ENCODE peak calls at places on chromosomes 1 and 21, in six cellular contexts. C is sigmoid colon, I is ascending aorta, E is GM23248, Y is endodermal cell, W is Karpas-422. G is an unnamed sample. For H3K9me3 and H3K36me3, the result is how much of the 10 kb centered on the place peaks cover.

GRCh38 chr1:212286437-212287131 is 1.4 kb downstream of the PPP2R5A start:
- DNase-seq in C (no peak), I (no peak), E (peak), Y (no peak), W (peak), G (peak)

GRCh38 chr1:229888561-229889001 is 178.5 kb upstream of the GALNT2 start:
- DNase-seq in C (no peak), I (peak), E (no peak), Y (no peak), W (no peak), G (peak)

GRCh38 chr21:31945576-31945975 is 72.8 kb downstream of the HUNK start:
- DNase-seq in C (no peak), I (no peak), E (peak), Y (no peak), W (no peak), G (peak)

GRCh38 chr1:1540015-1540816 is at the start of gene TMEM240:
- DNase-seq in C (peak), I (peak), E (peak), Y (peak), W (no peak), G (no peak)

GRCh38 chr1:67831850-67832513 is 1.3 kb downstream of the GNG12 start:
- DNase-seq in C (peak), I (peak), E (peak), Y (peak), W (no peak), G (peak)

GRCh38 chr1:151289991-151290708 is 8.1 kb downstream of the ZNF687 start:
- DNase-seq in C (no peak), I (no peak), E (no peak), Y (no peak), W (no peak), G (no peak)

GRCh38 chr1:77394166-77394565 is 112.3 kb downstream of the AK5 start:
- DNase-seq in C (no peak), I (no peak), E (peak), Y (no peak), W (no peak), G (no peak)

GRCh38 chr1:150791587-150791986 is 16.5 kb downstream of the CTSK start:
- DNase-seq in C (no peak), I (no peak), E (no peak), Y (no peak), W (peak), G (no peak)

GRCh38 chr1:208134491-208134890 is 109.7 kb downstream of the PLXNA2 start:
- DNase-seq in C (no peak), I (no peak), E (no peak), Y (no peak), W (no peak), G (no peak)

GRCh38 chr1:37360011-37360410 is 114.4 kb upstream of the ZC3H12A start:
- DNase-seq in C (no peak), I (no peak), E (no peak), Y (no peak), W (no peak), G (no peak)

GRCh38 chr1:4175566-4176405 is 275.7 kb upstream of the C1orf174 start:
- DNase-seq in C (peak), I (no peak), E (no peak), Y (no peak), W (peak), G (no peak)

GRCh38 chr1:4173731-4174130 is 273.7 kb upstream of the C1orf174 start:
- DNase-seq in C (peak), I (no peak), E (no peak), Y (no peak), W (no peak), G (no peak)

GRCh38 chr1:4176841-4177240 is 276.8 kb upstream of the C1orf174 start:
- DNase-seq in C (no peak), I (peak), E (no peak), Y (no peak), W (no peak), G (no peak)

GRCh38 chr1:4172659-4173599 is 272.9 kb upstream of the C1orf174 start:
- DNase-seq in C (peak), I (no peak), E (no peak), Y (peak), W (peak), G (peak)

DNA sequence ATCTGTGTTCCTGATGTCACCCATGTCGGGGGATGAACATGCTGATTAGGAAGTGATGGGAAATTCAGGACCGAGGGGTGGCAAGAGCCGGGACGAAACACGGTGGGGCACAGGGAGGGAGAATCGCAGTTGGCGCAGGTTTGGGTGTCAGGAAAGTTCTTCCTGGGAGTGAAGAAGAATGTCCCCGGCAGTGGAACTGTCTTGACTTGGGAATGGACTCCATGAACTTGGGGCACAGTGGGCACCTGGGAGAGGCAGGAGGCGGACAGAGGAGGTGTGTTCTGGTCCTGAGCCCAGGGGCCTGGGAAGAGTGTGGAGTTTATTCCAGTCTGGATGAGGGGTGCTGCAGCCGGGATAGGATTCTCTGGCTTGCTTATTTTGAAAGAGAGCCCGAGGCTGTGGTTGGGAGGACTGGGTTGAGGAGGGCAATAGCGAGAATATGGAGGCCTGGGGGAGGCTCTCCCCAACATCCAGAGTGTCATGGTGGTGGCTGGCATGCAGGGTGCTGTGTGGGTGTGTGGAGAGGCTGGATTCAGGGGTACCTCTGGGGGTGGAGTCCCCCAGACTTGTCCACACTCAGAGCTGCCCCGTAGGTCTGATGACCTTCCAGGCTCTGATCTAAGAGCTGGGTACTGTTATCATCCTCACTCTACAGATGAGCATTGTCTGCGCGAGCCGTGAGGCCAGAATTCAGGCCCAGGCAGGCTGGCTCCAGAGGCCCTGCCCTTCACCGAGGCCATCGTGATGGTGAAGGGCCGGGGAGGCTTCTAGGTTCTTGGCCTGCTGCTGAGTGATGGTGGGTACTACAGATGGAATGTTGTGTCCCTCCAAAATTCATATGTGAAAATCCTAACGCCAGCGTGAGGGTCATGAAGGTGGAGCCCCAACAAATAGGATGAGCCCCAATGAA is 274.5 kb upstream of the C1orf174 start:
- DNase-seq in C (peak), I (no peak), E (no peak), Y (no peak), W (no peak), G (no peak)
- H3K9me3 ChIP-seq in C (under half), I (under half), E (under half), Y (under half), W (under half), G (under half)

GRCh38 chr1:160220301-160220700 is 15.1 kb downstream of the PEA15 start:
- DNase-seq in C (no peak), I (no peak), E (no peak), Y (no peak), W (no peak), G (no peak)

GRCh38 chr1:160225345-160225744 is 20.2 kb downstream of the PEA15 start:
- DNase-seq in C (no peak), I (no peak), E (no peak), Y (no peak), W (no peak), G (no peak)

GRCh38 chr1:160221089-160221488 is 15.9 kb downstream of the PEA15 start:
- DNase-seq in C (no peak), I (no peak), E (no peak), Y (no peak), W (no peak), G (no peak)

GRCh38 chr1:160224606-160225005 is 19.4 kb downstream of the PEA15 start:
- DNase-seq in C (no peak), I (no peak), E (no peak), Y (no peak), W (no peak), G (no peak)

DNA sequence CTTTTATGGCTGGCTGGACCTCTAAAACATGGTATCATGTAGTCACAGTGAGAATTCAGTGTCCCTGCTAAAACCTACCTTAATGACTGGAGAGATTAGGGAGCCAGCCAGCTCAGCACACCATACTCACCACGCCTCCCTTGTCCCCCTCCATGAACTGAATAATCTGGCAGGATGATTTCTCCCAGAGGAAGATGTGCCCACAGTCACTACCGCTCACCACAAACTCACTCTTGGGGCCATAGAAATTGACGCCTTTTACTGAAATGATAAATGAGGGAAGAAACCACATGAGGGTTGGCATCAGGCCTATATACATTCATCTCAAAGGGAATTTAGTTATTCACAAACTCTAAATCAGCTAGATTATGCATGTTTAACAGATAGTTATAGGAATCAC is 17.3 kb downstream of the PEA15 start:
- DNase-seq in C (no peak), I (no peak), E (no peak), Y (no peak), W (no peak), G (no peak)
- H3K36me3 ChIP-seq in C (half or more), I (half or more), E (half or more), Y (half or more), W (under half), G (half or more)

DNA sequence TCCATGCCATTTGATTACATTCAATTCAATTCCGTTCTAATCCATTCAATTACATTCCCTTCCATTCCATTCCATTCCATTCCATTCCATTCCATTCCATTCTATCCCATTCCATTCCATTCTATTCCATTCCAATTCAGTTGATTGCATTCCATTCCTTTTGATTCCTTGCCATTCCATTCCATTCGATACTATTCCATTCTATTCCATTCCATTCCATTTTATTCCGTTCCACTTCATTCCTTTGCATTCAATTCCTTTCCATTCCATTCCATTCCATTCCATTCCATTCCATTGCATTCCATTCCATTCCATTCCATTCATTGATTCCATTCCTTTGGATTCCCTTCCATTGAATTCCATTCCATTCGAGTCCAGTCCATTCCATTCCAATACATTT is 2574.0 kb upstream of the TPTE start:
- DNase-seq in C (no peak), I (no peak), E (no peak), Y (no peak), W (no peak), G (no peak)
- H3K9me3 ChIP-seq in C (half or more), I (half or more), E (under half), Y (under half), W (half or more), G (half or more)

GRCh38 chr1:224223819-224224714 is 41.0 kb downstream of the DEGS1 start:
- DNase-seq in C (no peak), I (no peak), E (peak), Y (no peak), W (no peak), G (peak)

GRCh38 chr1:224226849-224227502 is 43.9 kb downstream of the DEGS1 start:
- DNase-seq in C (no peak), I (no peak), E (no peak), Y (no peak), W (no peak), G (no peak)
- H3K36me3 ChIP-seq in C (half or more), I (under half), E (under half), Y (under half), W (under half), G (under half)

GRCh38 chr1:5709976-5710375 is 282.2 kb downstream of the NPHP4 start:
- DNase-seq in C (peak), I (no peak), E (no peak), Y (peak), W (peak), G (no peak)
- H3K9me3 ChIP-seq in C (under half), I (under half), E (under half), Y (under half), W (under half), G (under half)

DNA sequence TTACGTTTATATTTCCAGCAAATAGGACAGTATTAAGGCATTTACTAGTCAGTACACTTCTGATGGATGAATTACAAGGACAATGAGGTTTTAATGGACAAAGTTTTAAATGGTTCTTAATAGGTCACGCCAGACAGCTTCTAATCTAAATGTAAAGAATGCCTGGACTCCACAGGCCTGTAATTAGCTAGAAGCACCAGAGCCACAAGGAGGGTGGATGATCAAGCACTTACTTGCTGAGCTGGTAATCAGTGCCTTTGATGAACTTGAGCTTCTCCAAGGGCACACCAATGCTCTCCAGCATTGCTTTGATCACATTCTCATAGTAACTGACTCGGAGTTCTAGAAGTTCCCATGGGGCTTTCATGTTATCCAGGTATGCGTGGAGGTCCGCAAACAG is 6.8 kb downstream of the YARS1 start:
- DNase-seq in C (no peak), I (no peak), E (no peak), Y (no peak), W (no peak), G (no peak)
- H3K36me3 ChIP-seq in C (half or more), I (half or more), E (half or more), Y (half or more), W (half or more), G (half or more)

DNA sequence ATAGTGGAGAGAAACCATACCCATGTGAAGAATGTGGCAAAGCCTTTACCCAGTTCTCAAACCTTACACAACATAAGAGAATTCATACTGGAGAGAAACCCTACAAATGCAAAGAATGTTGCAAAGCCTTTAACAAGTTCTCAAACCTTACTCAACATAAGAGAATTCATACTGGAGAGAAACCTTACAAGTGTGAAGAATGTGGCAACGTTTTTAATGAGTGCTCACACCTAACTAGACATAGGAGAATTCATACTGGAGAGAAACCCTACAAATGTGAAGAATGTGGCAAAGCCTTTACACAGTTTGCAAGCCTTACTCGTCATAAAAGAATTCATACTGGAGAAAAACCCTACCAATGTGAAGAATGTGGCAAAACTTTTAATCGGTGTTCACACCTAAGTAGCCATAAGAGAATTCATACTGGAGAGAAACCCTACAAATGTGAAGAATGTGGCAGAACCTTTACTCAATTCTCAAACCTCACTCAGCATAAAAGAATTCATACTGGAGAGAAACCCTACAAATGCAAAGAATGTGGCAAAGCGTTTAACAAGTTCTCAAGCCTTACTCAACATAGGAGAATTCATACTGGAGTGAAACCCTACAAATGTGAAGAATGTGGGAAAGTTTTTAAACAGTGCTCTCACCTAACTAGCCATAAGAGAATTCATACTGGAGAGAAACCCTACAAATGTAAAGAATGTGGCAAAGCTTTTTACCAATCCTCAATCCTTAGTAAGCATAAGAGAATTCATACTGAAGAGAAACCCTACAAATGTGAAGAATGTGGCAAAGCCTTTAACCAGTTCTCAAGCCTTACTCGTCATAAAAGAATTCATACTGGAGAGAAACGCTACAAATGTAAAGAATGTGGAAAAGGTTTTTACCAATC is 80.0 kb downstream of the JMJD4 start:
- DNase-seq in C (no peak), I (no peak), E (no peak), Y (no peak), W (no peak), G (no peak)
- H3K9me3 ChIP-seq in C (half or more), I (half or more), E (under half), Y (half or more), W (half or more), G (half or more)

GRCh38 chr21:39281853-39282252 is 31.6 kb downstream of the BRWD1 start:
- DNase-seq in C (no peak), I (no peak), E (no peak), Y (no peak), W (no peak), G (no peak)

GRCh38 chr21:39281207-39281606 is 32.2 kb downstream of the BRWD1 start:
- DNase-seq in C (no peak), I (no peak), E (no peak), Y (no peak), W (no peak), G (no peak)

DNA sequence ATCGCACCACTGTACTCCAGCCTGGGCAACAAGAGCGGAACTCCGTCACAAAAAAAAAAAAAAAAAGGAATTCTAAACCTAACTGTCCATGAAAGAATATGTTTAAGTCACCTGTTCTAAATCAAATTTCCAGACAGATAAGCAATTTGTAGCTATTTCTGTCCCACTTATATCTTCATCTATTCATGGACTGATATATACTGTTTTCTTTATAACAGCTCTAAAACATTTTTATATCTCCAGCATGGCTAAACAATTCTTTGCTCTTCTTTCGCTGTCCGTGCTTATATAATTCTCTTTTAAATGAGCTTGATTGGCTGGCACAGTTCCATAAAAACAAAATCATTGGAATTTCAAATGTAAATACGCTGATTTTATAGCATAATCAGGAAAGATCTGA is 30.5 kb downstream of the BRWD1 start:
- DNase-seq in C (no peak), I (no peak), E (no peak), Y (no peak), W (no peak), G (no peak)
- H3K36me3 ChIP-seq in C (half or more), I (under half), E (under half), Y (half or more), W (half or more), G (half or more)

DNA sequence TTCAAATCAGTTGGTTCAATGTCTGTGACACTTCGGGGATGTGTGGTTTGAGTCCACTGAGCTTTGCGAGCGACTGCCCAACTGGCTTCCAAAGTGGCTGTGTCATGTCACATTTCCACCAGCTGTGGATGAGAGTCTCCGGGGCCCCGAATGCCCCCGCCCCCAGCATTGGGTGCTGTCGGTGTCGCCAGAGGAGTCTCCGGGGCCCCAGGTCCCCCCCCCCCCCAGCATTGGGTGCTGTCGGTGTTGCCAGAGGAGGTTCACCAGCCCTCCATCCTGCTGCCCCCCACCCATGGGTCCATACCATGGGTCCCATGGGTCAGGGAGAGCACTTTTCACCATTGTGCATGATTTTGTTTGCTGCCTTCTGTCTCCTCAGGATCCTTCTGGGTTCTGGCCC is 9.0 kb upstream of the SMYD3 start:
- DNase-seq in C (no peak), I (no peak), E (no peak), Y (peak), W (no peak), G (no peak)
- H3K9me3 ChIP-seq in C (under half), I (under half), E (under half), Y (under half), W (under half), G (under half)

GRCh38 chr1:93878889-93879586 is at the start of gene DNTTIP2:
- DNase-seq in C (peak), I (peak), E (peak), Y (peak), W (peak), G (peak)
- H3K36me3 ChIP-seq in C (under half), I (under half), E (under half), Y (under half), W (under half), G (half or more)